ENCODE peak calls at places on chromosomes 11 and 22, in seven cellular contexts. One of them, this sample, is unnamed. For H3K4me1, the result is how much of the 10 kb centered on the place peaks cover.

GRCh38 chr22:45170001-45170466 is 6.3 kb downstream of the NUP50 start:
- DNase-seq in GM23248: no peak
- DNase-seq in fibroblast of lung: peak
- DNase-seq in mucosa of descending colon: no peak
- DNase-seq in heart right ventricle: no peak
- DNase-seq in A549: no peak
- DNase-seq in kidney: no peak
- DNase-seq in this sample: no peak

GRCh38 chr11:112289588-112290461 is 29.2 kb upstream of the PLET1 start:
- DNase-seq in GM23248: peak
- DNase-seq in fibroblast of lung: peak
- DNase-seq in mucosa of descending colon: peak
- DNase-seq in heart right ventricle: peak
- DNase-seq in A549: peak
- DNase-seq in kidney: peak
- DNase-seq in this sample: peak

GRCh38 chr11:108734956-108735559 is 70.2 kb downstream of the DDX10 start:
- DNase-seq in GM23248: peak
- DNase-seq in fibroblast of lung: no peak
- DNase-seq in mucosa of descending colon: no peak
- DNase-seq in heart right ventricle: no peak
- DNase-seq in A549: peak
- DNase-seq in kidney: no peak
- DNase-seq in this sample: no peak

GRCh38 chr11:73464347-73464746 is 88.1 kb downstream of the RELT start:
- DNase-seq in GM23248: peak
- DNase-seq in fibroblast of lung: peak
- DNase-seq in mucosa of descending colon: no peak
- DNase-seq in heart right ventricle: no peak
- DNase-seq in A549: no peak
- DNase-seq in kidney: no peak
- DNase-seq in this sample: no peak

GRCh38 chr11:117997436-117998200 is 11.4 kb downstream of the IL10RA start:
- DNase-seq in GM23248: no peak
- DNase-seq in fibroblast of lung: no peak
- DNase-seq in mucosa of descending colon: no peak
- DNase-seq in heart right ventricle: no peak
- DNase-seq in A549: no peak
- DNase-seq in kidney: no peak
- DNase-seq in this sample: peak

GRCh38 chr11:134356656-134357544 is 25.1 kb downstream of the GLB1L2 start:
- DNase-seq in GM23248: no peak
- DNase-seq in fibroblast of lung: no peak
- DNase-seq in mucosa of descending colon: no peak
- DNase-seq in heart right ventricle: no peak
- DNase-seq in A549: no peak
- DNase-seq in kidney: peak
- DNase-seq in this sample: no peak

GRCh38 chr11:116454020-116454645 is 318.7 kb downstream of the BUD13 start:
- DNase-seq in GM23248: peak
- DNase-seq in fibroblast of lung: peak
- DNase-seq in mucosa of descending colon: no peak
- DNase-seq in heart right ventricle: peak
- DNase-seq in A549: peak
- DNase-seq in kidney: no peak
- DNase-seq in this sample: no peak

GRCh38 chr11:16252373-16252772 is 104.0 kb downstream of the SOX6 start:
- DNase-seq in GM23248: peak
- DNase-seq in fibroblast of lung: no peak
- DNase-seq in mucosa of descending colon: no peak
- DNase-seq in heart right ventricle: no peak
- DNase-seq in A549: peak
- DNase-seq in kidney: no peak
- DNase-seq in this sample: no peak

GRCh38 chr11:118156531-118157185 is 4.0 kb upstream of the SCN4B start:
- DNase-seq in GM23248: no peak
- DNase-seq in fibroblast of lung: no peak
- DNase-seq in mucosa of descending colon: no peak
- DNase-seq in heart right ventricle: no peak
- DNase-seq in A549: no peak
- DNase-seq in kidney: no peak
- DNase-seq in this sample: no peak

GRCh38 chr11:10743354-10744035 is 7.6 kb upstream of the CTR9 start:
- DNase-seq in GM23248: no peak
- DNase-seq in fibroblast of lung: no peak
- DNase-seq in mucosa of descending colon: peak
- DNase-seq in heart right ventricle: no peak
- DNase-seq in A549: no peak
- DNase-seq in kidney: no peak
- DNase-seq in this sample: no peak

GRCh38 chr11:112285918-112286317 is 25.3 kb upstream of the PLET1 start:
- DNase-seq in GM23248: peak
- DNase-seq in fibroblast of lung: peak
- DNase-seq in mucosa of descending colon: no peak
- DNase-seq in heart right ventricle: no peak
- DNase-seq in A549: no peak
- DNase-seq in kidney: no peak
- DNase-seq in this sample: no peak

GRCh38 chr11:12694182-12694531 is 19.9 kb downstream of the TEAD1 start:
- DNase-seq in GM23248: peak
- DNase-seq in fibroblast of lung: no peak
- DNase-seq in mucosa of descending colon: no peak
- DNase-seq in heart right ventricle: no peak
- DNase-seq in A549: peak
- DNase-seq in kidney: no peak
- DNase-seq in this sample: peak

GRCh38 chr11:63826471-63827190 is 12.3 kb upstream of the MARK2 start:
- DNase-seq in GM23248: no peak
- DNase-seq in fibroblast of lung: no peak
- DNase-seq in mucosa of descending colon: no peak
- DNase-seq in heart right ventricle: no peak
- DNase-seq in A549: no peak
- DNase-seq in kidney: no peak
- DNase-seq in this sample: no peak

GRCh38 chr22:44444341-44445306 is 53.4 kb downstream of the RTL6 start:
- DNase-seq in GM23248: peak
- DNase-seq in fibroblast of lung: no peak
- DNase-seq in mucosa of descending colon: no peak
- DNase-seq in heart right ventricle: no peak
- DNase-seq in A549: no peak
- DNase-seq in kidney: peak
- DNase-seq in this sample: no peak

GRCh38 chr22:23106906-23107367 is 34.9 kb downstream of the RSPH14 start:
- DNase-seq in GM23248: no peak
- DNase-seq in fibroblast of lung: no peak
- DNase-seq in mucosa of descending colon: no peak
- DNase-seq in heart right ventricle: peak
- DNase-seq in A549: no peak
- DNase-seq in kidney: no peak
- DNase-seq in this sample: no peak

GRCh38 chr11:121931748-121932352 is 184.2 kb downstream of the BLID start:
- DNase-seq in GM23248: peak
- DNase-seq in fibroblast of lung: no peak
- DNase-seq in mucosa of descending colon: no peak
- DNase-seq in heart right ventricle: no peak
- DNase-seq in A549: no peak
- DNase-seq in kidney: no peak
- DNase-seq in this sample: no peak

GRCh38 chr11:61406067-61406466 is 13.7 kb downstream of the TMEM216 start:
- DNase-seq in GM23248: no peak
- DNase-seq in fibroblast of lung: no peak
- DNase-seq in mucosa of descending colon: no peak
- DNase-seq in heart right ventricle: no peak
- DNase-seq in A549: no peak
- DNase-seq in kidney: no peak
- DNase-seq in this sample: no peak

GRCh38 chr11:9187616-9188015 is 77.5 kb downstream of the DENND5A start:
- DNase-seq in GM23248: no peak
- DNase-seq in fibroblast of lung: no peak
- DNase-seq in mucosa of descending colon: no peak
- DNase-seq in heart right ventricle: no peak
- DNase-seq in A549: no peak
- DNase-seq in kidney: no peak
- DNase-seq in this sample: no peak

GRCh38 chr11:13440100-13440855 is 22.7 kb downstream of the BTBD10 start:
- DNase-seq in GM23248: peak
- DNase-seq in fibroblast of lung: peak
- DNase-seq in mucosa of descending colon: no peak
- DNase-seq in heart right ventricle: peak
- DNase-seq in A549: peak
- DNase-seq in kidney: no peak
- DNase-seq in this sample: no peak

GRCh38 chr11:57464343-57465181 is 4.2 kb downstream of the RTN4RL2 start:
- DNase-seq in GM23248: no peak
- DNase-seq in fibroblast of lung: no peak
- DNase-seq in mucosa of descending colon: peak
- DNase-seq in heart right ventricle: no peak
- DNase-seq in A549: no peak
- DNase-seq in kidney: no peak
- DNase-seq in this sample: no peak
- H3K4me1 ChIP-seq in GM23248: under half
- H3K4me1 ChIP-seq in fibroblast of lung: under half
- H3K4me1 ChIP-seq in mucosa of descending colon: under half
- H3K4me1 ChIP-seq in heart right ventricle: under half
- H3K4me1 ChIP-seq in A549: under half
- H3K4me1 ChIP-seq in kidney: under half
- H3K4me1 ChIP-seq in this sample: under half

GRCh38 chr11:45897556-45897955 is 9.5 kb downstream of the FREY1 start:
- DNase-seq in GM23248: no peak
- DNase-seq in fibroblast of lung: no peak
- DNase-seq in mucosa of descending colon: no peak
- DNase-seq in heart right ventricle: no peak
- DNase-seq in A549: peak
- DNase-seq in kidney: peak
- DNase-seq in this sample: no peak
- H3K4me1 ChIP-seq in GM23248: under half
- H3K4me1 ChIP-seq in fibroblast of lung: under half
- H3K4me1 ChIP-seq in mucosa of descending colon: under half
- H3K4me1 ChIP-seq in heart right ventricle: under half
- H3K4me1 ChIP-seq in A549: under half
- H3K4me1 ChIP-seq in kidney: under half
- H3K4me1 ChIP-seq in this sample: under half

GRCh38 chr11:78961938-78962701 is 387.5 kb upstream of the NARS2 start:
- DNase-seq in GM23248: peak
- DNase-seq in fibroblast of lung: peak
- DNase-seq in mucosa of descending colon: no peak
- DNase-seq in heart right ventricle: no peak
- DNase-seq in A549: no peak
- DNase-seq in kidney: peak
- DNase-seq in this sample: no peak
- H3K4me1 ChIP-seq in GM23248: under half
- H3K4me1 ChIP-seq in fibroblast of lung: under half
- H3K4me1 ChIP-seq in mucosa of descending colon: under half
- H3K4me1 ChIP-seq in heart right ventricle: under half
- H3K4me1 ChIP-seq in A549: under half
- H3K4me1 ChIP-seq in kidney: under half
- H3K4me1 ChIP-seq in this sample: under half

GRCh38 chr11:101334581-101334980 is 205.0 kb upstream of the PGR start:
- DNase-seq in GM23248: no peak
- DNase-seq in fibroblast of lung: no peak
- DNase-seq in mucosa of descending colon: no peak
- DNase-seq in heart right ventricle: no peak
- DNase-seq in A549: no peak
- DNase-seq in kidney: no peak
- DNase-seq in this sample: no peak

GRCh38 chr11:101327908-101328307 is 198.3 kb upstream of the PGR start:
- DNase-seq in GM23248: no peak
- DNase-seq in fibroblast of lung: no peak
- DNase-seq in mucosa of descending colon: no peak
- DNase-seq in heart right ventricle: no peak
- DNase-seq in A549: no peak
- DNase-seq in kidney: no peak
- DNase-seq in this sample: no peak

GRCh38 chr11:101336155-101336554 is 206.5 kb upstream of the PGR start:
- DNase-seq in GM23248: no peak
- DNase-seq in fibroblast of lung: no peak
- DNase-seq in mucosa of descending colon: no peak
- DNase-seq in heart right ventricle: no peak
- DNase-seq in A549: no peak
- DNase-seq in kidney: no peak
- DNase-seq in this sample: no peak

GRCh38 chr11:101326141-101326540 is 196.5 kb upstream of the PGR start:
- DNase-seq in GM23248: no peak
- DNase-seq in fibroblast of lung: no peak
- DNase-seq in mucosa of descending colon: no peak
- DNase-seq in heart right ventricle: no peak
- DNase-seq in A549: no peak
- DNase-seq in kidney: no peak
- DNase-seq in this sample: no peak

GRCh38 chr11:101331411-101331810 is 201.8 kb upstream of the PGR start:
- DNase-seq in GM23248: no peak
- DNase-seq in fibroblast of lung: no peak
- DNase-seq in mucosa of descending colon: no peak
- DNase-seq in heart right ventricle: no peak
- DNase-seq in A549: no peak
- DNase-seq in kidney: no peak
- DNase-seq in this sample: no peak
- H3K4me1 ChIP-seq in GM23248: under half
- H3K4me1 ChIP-seq in fibroblast of lung: under half
- H3K4me1 ChIP-seq in mucosa of descending colon: under half
- H3K4me1 ChIP-seq in heart right ventricle: under half
- H3K4me1 ChIP-seq in A549: under half
- H3K4me1 ChIP-seq in kidney: under half
- H3K4me1 ChIP-seq in this sample: under half

This sample was measured in lower lobe of right lung.